ENCODE peak calls at places on chromosomes 5 and 9, in ten cellular contexts. T is PC-3; G is left ventricle myocardium inferior; N is Calu3; Q is neural progenitor cell; F is CD8-positive, alpha-beta T cell; L is tibial artery; U is bronchial epithelial cell; J is cardiac muscle cell; I is type B pancreatic cell. M is an unnamed sample.

GRCh38 chr5:38695021-38695961 is 138.8 kb upstream of the LIFR start:
- DNase-seq in T (no peak), F (no peak), I (no peak), N (no peak), J (peak; percentile 57), U (no peak), G (no peak), Q (peak; percentile 85), L (no peak), M (peak; percentile 99)

GRCh38 chr9:73149371-73150067 is 2.1 kb upstream of the ANXA1 start:
- DNase-seq in T (peak; percentile 79), I (no peak), Q (no peak), U (peak; percentile 94), L (no peak), G (no peak), N (no peak), J (peak; percentile 85), F (no peak), M (peak; percentile 88)

GRCh38 chr5:109167586-109167985 is 242.2 kb downstream of the PJA2 start:
- DNase-seq in J (no peak), L (no peak), F (no peak), U (no peak), G (no peak), I (no peak), N (no peak), T (no peak), Q (no peak), M (no peak)

GRCh38 chr5:94544031-94544650 is 74.3 kb downstream of the KIAA0825 start:
- DNase-seq in J (peak; percentile 28), U (peak; percentile 38), G (no peak), F (no peak), N (no peak), T (no peak), Q (no peak), I (no peak), L (no peak), M (peak; percentile 13)

GRCh38 chr5:78544531-78545200 is 103.9 kb downstream of the LHFPL2 start:
- DNase-seq in G (no peak), T (no peak), L (no peak), I (no peak), U (no peak), F (no peak), J (peak; percentile 91), N (no peak), Q (no peak), M (peak; percentile 87)

GRCh38 chr5:170265527-170265926 is 32.0 kb downstream of the LCP2 start:
- DNase-seq in I (no peak), J (peak; percentile 56), L (peak; percentile 71), T (no peak), G (peak; percentile 49), Q (peak; percentile 39), F (no peak), U (no peak), N (no peak), M (no peak)

GRCh38 chr9:114900937-114901802 is 29.2 kb downstream of the TNFSF8 start:
- DNase-seq in I (no peak), L (no peak), T (peak; percentile 19), G (no peak), J (peak; percentile 21), F (no peak), U (peak; percentile 69), Q (no peak), N (no peak), M (no peak)

GRCh38 chr5:115939059-115939458 is 23.2 kb upstream of the LVRN start:
- DNase-seq in G (no peak), T (peak; percentile 23), Q (peak; percentile 25), J (no peak), L (no peak), F (no peak), I (no peak), U (no peak), N (no peak), M (no peak)

GRCh38 chr5:176687247-176687646 is 40.0 kb downstream of the TSPAN17 start:
- DNase-seq in G (no peak), Q (no peak), U (no peak), I (no peak), L (no peak), T (no peak), F (no peak), N (no peak), J (no peak), M (no peak)

GRCh38 chr9:86854898-86855523 is 92.3 kb downstream of the GAS1 start:
- DNase-seq in G (no peak), N (peak; percentile 45), I (no peak), Q (peak; percentile 94), T (peak; percentile 18), L (no peak), F (no peak), J (peak; percentile 94), U (peak; percentile 51), M (peak; percentile 81)

GRCh38 chr9:5510360-5510931 is at the start of gene PDCD1LG2:
- DNase-seq in I (no peak), Q (no peak), T (peak; percentile 69), L (no peak), N (no peak), F (no peak), G (no peak), U (peak; percentile 83), J (peak; percentile 79), M (peak; percentile 87)

GRCh38 chr9:124495105-124496074 is 11.8 kb downstream of the NR5A1 start:
- DNase-seq in Q (no peak), L (no peak), G (no peak), N (no peak), U (no peak), J (no peak), T (no peak), I (no peak), F (no peak), M (no peak)

GRCh38 chr9:131496844-131497425 is 5.8 kb upstream of the POMT1 start:
- DNase-seq in U (no peak), J (no peak), N (no peak), L (no peak), I (no peak), F (no peak), G (no peak), T (no peak), Q (no peak), M (no peak)

GRCh38 chr5:68798877-68799276 is 294.9 kb upstream of the SLC30A5 start:
- DNase-seq in U (no peak), F (no peak), N (no peak), G (no peak), I (no peak), T (no peak), Q (no peak), J (no peak), L (no peak), M (no peak)

GRCh38 chr9:137076636-137077009 is 694 bp upstream of the UAP1L1 start:
- DNase-seq in Q (no peak), I (no peak), L (no peak), T (no peak), F (no peak), N (no peak), J (no peak), G (no peak), U (no peak), M (no peak)

GRCh38 chr5:22488427-22488826 is 364.7 kb downstream of the CDH12 start:
- DNase-seq in T (no peak), Q (no peak), G (no peak), L (no peak), I (no peak), N (no peak), U (no peak), F (no peak), J (no peak), M (no peak)

GRCh38 chr5:33048315-33048714 is 337.2 kb downstream of the NPR3 start:
- DNase-seq in Q (peak; percentile 42), G (no peak), F (no peak), T (no peak), N (no peak), I (no peak), J (no peak), L (no peak), U (no peak), M (no peak)

GRCh38 chr5:33046091-33046490 is 335.0 kb downstream of the NPR3 start:
- DNase-seq in J (no peak), F (no peak), Q (no peak), I (no peak), G (no peak), N (no peak), L (no peak), U (no peak), T (no peak), M (no peak)

GRCh38 chr5:33049298-33049697 is 338.2 kb downstream of the NPR3 start:
- DNase-seq in J (no peak), F (no peak), T (peak; percentile 82), G (no peak), L (no peak), U (peak; percentile 63), N (no peak), I (no peak), Q (no peak), M (no peak)

GRCh38 chr5:33049845-33050244 is 338.7 kb downstream of the NPR3 start:
- DNase-seq in G (no peak), N (peak; percentile 42), T (peak; percentile 94), F (no peak), U (peak; percentile 96), Q (no peak), J (peak; percentile 72), L (no peak), I (no peak), M (peak; percentile 80)
- TF ChIP-seq CTCF in G (no peak), N (no peak), T (no peak), F (no peak), U (no peak), Q (no peak), J (no peak), L (no peak), I (no peak), M (no peak)

GRCh38 chr5:163437309-163438182 is at the start of gene CCNG1:
- DNase-seq in I (peak; percentile 94), J (peak; percentile 98), T (peak; percentile 97), G (peak; percentile 95), U (peak; percentile 92), N (peak; percentile 96), Q (peak; percentile 99), L (peak; percentile 96), F (peak; percentile 83), M (peak; percentile 97)
- TF ChIP-seq CTCF in I (peak; percentile 34), J (no peak), T (no peak), G (peak; percentile 17), U (no peak), N (no peak), Q (no peak), L (no peak), F (no peak), M (no peak)

DNA sequence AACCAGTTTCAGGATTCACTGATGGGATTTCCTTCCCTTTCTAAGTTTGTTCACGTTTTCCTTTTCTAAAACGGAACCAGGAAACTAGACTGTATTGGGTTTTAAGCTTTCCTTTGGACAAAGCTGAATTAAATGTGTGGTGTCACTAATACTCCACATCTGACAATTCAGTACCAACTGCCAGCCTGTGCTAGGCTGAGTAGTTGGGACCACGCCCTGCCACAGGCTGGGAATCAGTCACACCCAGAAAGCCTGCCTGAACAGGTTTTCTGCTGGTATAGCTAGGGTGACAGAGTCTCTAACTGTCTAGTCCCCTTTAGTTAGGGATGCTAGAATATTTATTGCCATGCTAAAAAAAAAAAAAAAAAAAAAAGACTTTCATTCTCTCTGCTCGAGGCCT is 15.6 kb downstream of the SPACA9 start:
- DNase-seq in U (peak; percentile 75), F (no peak), G (no peak), N (no peak), T (peak; percentile 44), Q (no peak), L (no peak), I (no peak), J (no peak), M (no peak)
- TF ChIP-seq CTCF in U (no peak), F (no peak), G (no peak), N (no peak), T (no peak), Q (no peak), L (no peak), I (no peak), J (no peak), M (no peak)

GRCh38 chr5:83345423-83345822 is 126.1 kb upstream of the VCAN start:
- DNase-seq in I (no peak), J (no peak), G (no peak), L (no peak), U (no peak), T (no peak), N (no peak), Q (no peak), F (no peak), M (no peak)
- TF ChIP-seq CTCF in I (no peak), J (no peak), G (no peak), L (no peak), U (no peak), T (no peak), N (no peak), Q (no peak), F (no peak), M (no peak)